ENCODE peak calls at places on chromosome 15, in seven cellular contexts. K is HepG2, C is upper lobe of left lung, Y is A549, B is body of pancreas, M is IMR-90, J is heart left ventricle. L is an unnamed sample.

GRCh38 chr15:70447511-70447910 is 315.8 kb downstream of the UACA start:
- ATAC-seq in K (no peak), C (no peak), Y (no peak), B (no peak), M (peak), J (no peak), L (no peak)

GRCh38 chr15:57476533-57476975 is 100.2 kb downstream of the CGNL1 start:
- ATAC-seq in K (no peak), C (peak), Y (no peak), B (no peak), M (peak), J (peak), L (no peak)

GRCh38 chr15:44482088-44482487 is 54.7 kb downstream of the CTDSPL2 start:
- ATAC-seq in K (peak), C (no peak), Y (no peak), B (no peak), M (no peak), J (no peak), L (no peak)

GRCh38 chr15:90062023-90062728 is 40.1 kb downstream of the IDH2 start:
- ATAC-seq in K (no peak), C (peak), Y (no peak), B (peak), M (no peak), J (no peak), L (no peak)

GRCh38 chr15:32029862-32030781 is at the start of gene CHRNA7:
- ATAC-seq in K (peak), C (peak), Y (peak), B (peak), M (peak), J (peak), L (peak)

GRCh38 chr15:46277994-46278885 is 643.4 kb downstream of the SQOR start:
- ATAC-seq in K (no peak), C (no peak), Y (no peak), B (peak), M (no peak), J (no peak), L (no peak)

GRCh38 chr15:55235637-55236036 is 38.9 kb upstream of the RSL24D1 start:
- ATAC-seq in K (no peak), C (no peak), Y (no peak), B (no peak), M (no peak), J (no peak), L (no peak)

GRCh38 chr15:89768071-89768500 is 8.0 kb upstream of the MESP2 start:
- ATAC-seq in K (peak), C (peak), Y (peak), B (peak), M (peak), J (peak), L (peak)

GRCh38 chr15:69468241-69469121 is 15.9 kb downstream of the RPLP1 start:
- ATAC-seq in K (peak), C (peak), Y (peak), B (peak), M (peak), J (no peak), L (no peak)

GRCh38 chr15:97566957-97567356 is 393.5 kb upstream of the ARRDC4 start:
- ATAC-seq in K (no peak), C (no peak), Y (no peak), B (no peak), M (no peak), J (no peak), L (peak)

GRCh38 chr15:74376825-74377581 is 9.6 kb upstream of the CYP11A1 start:
- ATAC-seq in K (no peak), C (no peak), Y (no peak), B (no peak), M (no peak), J (no peak), L (no peak)

GRCh38 chr15:90099868-90100854 is 2.1 kb downstream of the IDH2 start:
- ATAC-seq in K (no peak), C (no peak), Y (no peak), B (no peak), M (no peak), J (no peak), L (peak)

GRCh38 chr15:94596707-94597106 is 365.3 kb downstream of the MCTP2 start:
- ATAC-seq in K (no peak), C (no peak), Y (no peak), B (no peak), M (no peak), J (no peak), L (no peak)

GRCh38 chr15:88630141-88630721 is 8.6 kb upstream of the ISG20 start:
- ATAC-seq in K (peak), C (peak), Y (peak), B (peak), M (peak), J (peak), L (peak)

GRCh38 chr15:74620636-74621545 is 5.3 kb downstream of the CLK3 start:
- ATAC-seq in K (peak), C (peak), Y (peak), B (peak), M (peak), J (peak), L (peak)

GRCh38 chr15:41848595-41848994 is 9.9 kb downstream of the PLA2G4B start:
- ATAC-seq in K (no peak), C (no peak), Y (no peak), B (no peak), M (peak), J (no peak), L (no peak)

GRCh38 chr15:90840954-90841353 is 27.4 kb upstream of the FURIN start:
- ATAC-seq in K (no peak), C (no peak), Y (no peak), B (no peak), M (no peak), J (no peak), L (no peak)

GRCh38 chr15:88428805-88429605 is 38.2 kb downstream of the MRPL46 start:
- ATAC-seq in K (no peak), C (no peak), Y (no peak), B (no peak), M (no peak), J (no peak), L (no peak)

GRCh38 chr15:98946301-98947255 is 61.0 kb downstream of the PGPEP1L start:
- ATAC-seq in K (no peak), C (no peak), Y (peak), B (no peak), M (no peak), J (peak), L (no peak)

GRCh38 chr15:80780416-80781221 is 1.4 kb downstream of the CEMIP start:
- ATAC-seq in K (peak), C (peak), Y (peak), B (no peak), M (peak), J (peak), L (no peak)

GRCh38 chr15:71203573-71204444 is 88.5 kb downstream of the THSD4 start:
- ATAC-seq in K (no peak), C (no peak), Y (no peak), B (no peak), M (peak), J (no peak), L (no peak)

GRCh38 chr15:75606711-75607684 is 18.5 kb downstream of the SNUPN start:
- ATAC-seq in K (no peak), C (no peak), Y (no peak), B (no peak), M (no peak), J (no peak), L (no peak)

GRCh38 chr15:68787609-68788264 is 33.0 kb downstream of the ANP32A start:
- ATAC-seq in K (no peak), C (no peak), Y (no peak), B (no peak), M (no peak), J (no peak), L (no peak)

GRCh38 chr15:85454403-85454802 is 74.0 kb downstream of the AKAP13 start:
- ATAC-seq in K (peak), C (no peak), Y (peak), B (peak), M (no peak), J (no peak), L (no peak)

GRCh38 chr15:85458764-85459163 is 78.4 kb downstream of the AKAP13 start:
- ATAC-seq in K (no peak), C (no peak), Y (peak), B (no peak), M (no peak), J (no peak), L (no peak)

GRCh38 chr15:85455851-85456250 is 75.4 kb downstream of the AKAP13 start:
- ATAC-seq in K (no peak), C (no peak), Y (no peak), B (no peak), M (no peak), J (no peak), L (no peak)

GRCh38 chr15:85456798-85457197 is 76.4 kb downstream of the AKAP13 start:
- ATAC-seq in K (no peak), C (no peak), Y (no peak), B (no peak), M (no peak), J (no peak), L (no peak)

GRCh38 chr15:85457392-85457968 is 77.1 kb downstream of the AKAP13 start:
- ATAC-seq in K (no peak), C (peak), Y (peak), B (no peak), M (no peak), J (peak), L (peak)
- TF ChIP-seq POLR2A in K (no peak), C (no peak), Y (no peak), B (no peak), M (no peak), J (no peak), L (no peak)

GRCh38 chr15:67511606-67512005 is 9.3 kb upstream of the C15orf61 start:
- ATAC-seq in K (no peak), C (no peak), Y (no peak), B (no peak), M (no peak), J (no peak), L (no peak)
- H3K27ac ChIP-seq in K (no peak), C (no peak), Y (no peak), B (no peak), M (peak), J (no peak), L (no peak)

DNA sequence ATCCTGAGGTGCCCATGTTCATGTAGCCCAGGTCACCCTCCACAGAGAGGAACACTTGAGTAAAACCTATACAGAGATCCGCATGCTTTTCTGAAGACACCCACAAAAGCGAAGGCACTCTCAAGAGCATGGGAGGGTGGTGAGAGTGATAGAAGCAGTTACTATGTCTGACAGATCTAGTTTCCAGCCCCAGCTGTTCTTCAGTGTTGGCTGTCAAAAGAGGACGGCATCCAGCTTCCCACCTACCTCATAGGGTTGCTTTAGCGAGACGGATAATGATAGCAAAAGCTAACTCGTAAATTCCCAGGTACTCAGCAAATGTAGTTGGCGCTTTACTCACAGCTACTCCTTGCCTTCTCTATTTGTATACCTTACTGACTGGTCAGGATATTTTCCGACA is 3.0 kb upstream of the MEX3B start:
- ATAC-seq in K (no peak), C (no peak), Y (no peak), B (no peak), M (no peak), J (no peak), L (no peak)
- H3K4me3 ChIP-seq in K (no peak), C (no peak), Y (no peak), B (no peak), M (no peak), J (no peak), L (no peak)

DNA sequence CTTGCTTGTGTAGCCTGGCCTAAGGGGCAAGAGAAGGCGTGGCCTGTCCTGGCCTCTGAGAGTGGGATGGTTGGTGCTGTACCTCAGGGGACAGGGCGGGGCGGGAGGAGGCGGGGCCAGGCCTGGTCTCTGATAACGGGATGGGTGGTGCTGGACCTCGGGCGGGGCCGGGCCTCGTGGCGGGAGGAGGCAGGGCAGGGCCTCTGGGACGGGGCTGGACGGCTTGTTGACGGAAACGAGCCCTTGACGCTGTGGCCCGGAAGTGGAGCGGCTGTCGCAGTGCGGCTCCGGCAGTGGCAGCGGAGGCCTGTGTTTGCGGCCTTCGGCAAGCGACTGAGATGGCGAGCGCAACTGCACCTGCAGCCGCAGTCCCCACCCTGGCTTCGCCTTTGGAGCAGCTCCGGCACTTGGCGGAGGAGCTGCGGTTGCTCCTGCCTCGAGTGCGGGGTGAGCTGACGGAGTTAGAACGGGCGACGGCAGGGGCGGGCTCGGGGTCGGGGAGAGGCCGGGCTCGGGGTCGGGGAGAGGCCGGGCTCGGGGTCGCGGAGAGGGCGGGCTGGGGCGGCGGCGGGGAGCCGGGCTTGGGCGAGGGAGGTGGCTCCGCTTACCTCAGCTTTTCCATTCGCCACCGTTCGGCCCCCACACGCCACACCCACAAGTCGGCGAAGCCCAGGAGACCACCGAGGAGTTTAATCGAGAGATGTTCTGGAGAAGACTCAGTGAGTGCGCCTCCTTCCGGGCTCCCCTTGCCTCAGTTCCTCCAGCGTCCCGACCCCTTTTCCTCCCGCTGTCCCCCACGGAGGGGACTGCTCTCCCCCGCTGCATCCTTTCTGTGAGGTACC is at the start of gene CCNDBP1:
- ATAC-seq in K (peak), C (peak), Y (peak), B (peak), M (peak), J (peak), L (peak)
- TF ChIP-seq POLR2A in K (peak), C (peak), Y (peak), B (peak), M (no peak), J (no peak), L (peak)

DNA sequence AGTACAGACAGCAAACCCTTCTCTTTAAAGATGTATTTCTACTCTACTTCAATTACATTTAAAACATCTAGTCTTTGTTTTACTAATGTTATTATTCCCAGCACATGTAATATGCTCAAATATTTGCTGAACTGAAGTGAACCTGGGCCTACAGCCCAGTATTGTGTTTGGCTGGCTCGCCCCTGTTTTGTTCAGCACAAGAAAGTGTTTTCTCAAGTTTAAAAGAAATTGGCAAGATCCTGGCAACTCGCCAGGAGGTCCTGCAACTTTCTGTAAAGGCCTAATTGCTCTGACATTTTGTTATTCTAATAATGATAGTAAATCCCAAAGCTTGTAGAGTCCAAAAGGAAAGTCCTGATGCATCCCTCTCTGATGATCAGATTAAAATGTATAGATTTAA is 35.9 kb upstream of the TMOD3 start:
- ATAC-seq in K (no peak), C (no peak), Y (no peak), B (peak), M (no peak), J (peak), L (no peak)
- H3K27ac ChIP-seq in K (no peak), C (peak), Y (no peak), B (no peak), M (no peak), J (no peak), L (no peak)

GRCh38 chr15:39999538-39999937 is 39.4 kb downstream of the SRP14 start:
- ATAC-seq in K (no peak), C (no peak), Y (no peak), B (no peak), M (no peak), J (no peak), L (no peak)
- H3K4me3 ChIP-seq in K (no peak), C (no peak), Y (no peak), B (no peak), M (no peak), J (no peak), L (no peak)

DNA sequence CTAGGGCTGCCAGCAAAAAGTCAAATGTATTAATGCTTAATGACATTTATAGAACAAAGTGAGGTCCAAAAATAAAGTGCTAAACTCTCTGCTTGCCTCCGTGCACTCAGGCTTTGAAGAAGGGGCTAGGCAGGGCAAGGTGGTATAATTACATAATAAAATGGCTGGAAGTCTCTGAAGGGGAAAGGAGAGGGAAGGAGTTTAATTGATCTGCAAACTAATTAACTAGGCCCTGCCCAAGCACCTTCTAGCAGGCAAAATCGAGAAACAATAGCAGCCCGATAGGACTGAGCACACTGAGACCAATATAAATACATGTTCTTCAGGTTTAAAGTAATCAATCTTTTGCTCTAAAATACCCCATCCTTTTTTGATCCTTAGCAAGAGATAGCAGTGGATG is 13.0 kb downstream of the DIS3L start:
- ATAC-seq in K (no peak), C (no peak), Y (no peak), B (no peak), M (no peak), J (no peak), L (no peak)
- TF ChIP-seq POLR2A in K (no peak), C (no peak), Y (no peak), B (no peak), M (no peak), J (no peak), L (no peak)

DNA sequence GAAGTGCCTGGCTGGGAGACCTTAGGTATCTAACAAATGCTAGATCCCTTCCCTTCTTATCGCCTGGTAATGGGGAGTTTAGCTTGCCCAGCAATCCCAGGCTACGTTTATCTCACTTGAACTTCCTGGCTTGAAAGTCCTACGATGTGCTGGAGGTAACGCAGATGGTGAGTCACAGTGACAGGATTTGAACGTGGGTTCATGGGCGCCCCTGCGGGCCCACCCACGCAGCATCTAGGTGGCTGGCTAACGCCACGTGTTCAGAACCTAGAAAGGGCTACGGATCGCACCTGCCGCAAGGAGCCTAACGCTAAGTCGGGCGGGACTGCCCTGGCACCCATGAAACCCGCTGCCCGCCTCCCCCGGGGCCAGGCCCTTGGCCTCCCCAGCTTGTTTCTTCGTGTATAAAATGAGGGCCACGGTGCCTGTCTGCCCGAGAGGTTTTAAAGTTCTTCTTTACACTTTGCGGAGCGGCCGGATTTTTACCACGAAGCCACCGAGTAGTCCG is 600 bp upstream of the USP3 start:
- ATAC-seq in K (peak), C (peak), Y (peak), B (peak), M (peak), J (peak), L (peak)
- H3K27ac ChIP-seq in K (peak), C (peak), Y (peak), B (peak), M (peak), J (peak), L (peak)

GRCh38 chr15:72774696-72775383 is 8.7 kb downstream of the ADPGK start:
- ATAC-seq in K (no peak), C (no peak), Y (no peak), B (no peak), M (no peak), J (no peak), L (no peak)

GRCh38 chr15:72782274-72782992 is 1.1 kb downstream of the ADPGK start:
- ATAC-seq in K (no peak), C (no peak), Y (no peak), B (no peak), M (no peak), J (no peak), L (no peak)

GRCh38 chr15:72781621-72782020 is 1.9 kb downstream of the ADPGK start:
- ATAC-seq in K (no peak), C (no peak), Y (no peak), B (no peak), M (no peak), J (no peak), L (no peak)

GRCh38 chr15:72782993-72783562 is 480 bp downstream of the ADPGK start:
- ATAC-seq in K (peak), C (peak), Y (peak), B (peak), M (peak), J (no peak), L (no peak)

GRCh38 chr15:72778796-72779195 is 4.8 kb downstream of the ADPGK start:
- ATAC-seq in K (no peak), C (no peak), Y (no peak), B (no peak), M (no peak), J (no peak), L (no peak)
- H3K4me3 ChIP-seq in K (no peak), C (no peak), Y (no peak), B (no peak), M (no peak), J (no peak), L (no peak)